ENCODE peak calls at places on chromosome 15, in six cellular contexts. One of them, this sample, is unnamed.

GRCh38 chr15:56817266-56817665 is 84.0 kb upstream of the ZNF280D start:
- DNase-seq in NT2/D1: peak; percentile 6
- DNase-seq in CD8-positive, alpha-beta T cell: no peak
- DNase-seq in adrenal gland: no peak
- DNase-seq in IMR-90: peak; percentile 65
- DNase-seq in H7: no peak
- DNase-seq in this sample: no peak

GRCh38 chr15:47206358-47206978 is 510.8 kb upstream of the SEMA6D start:
- DNase-seq in NT2/D1: no peak
- DNase-seq in CD8-positive, alpha-beta T cell: no peak
- DNase-seq in adrenal gland: no peak
- DNase-seq in IMR-90: no peak
- DNase-seq in H7: no peak
- DNase-seq in this sample: no peak

GRCh38 chr15:61827131-61827530 is 233.1 kb downstream of the VPS13C start:
- DNase-seq in NT2/D1: no peak
- DNase-seq in CD8-positive, alpha-beta T cell: no peak
- DNase-seq in adrenal gland: no peak
- DNase-seq in IMR-90: no peak
- DNase-seq in H7: no peak
- DNase-seq in this sample: no peak

GRCh38 chr15:64681424-64682024 is 93.9 kb downstream of the RBPMS2 start:
- DNase-seq in NT2/D1: peak; percentile 71
- DNase-seq in CD8-positive, alpha-beta T cell: no peak
- DNase-seq in adrenal gland: peak; percentile 50
- DNase-seq in IMR-90: peak; percentile 65
- DNase-seq in H7: peak; percentile 91
- DNase-seq in this sample: no peak

GRCh38 chr15:57566840-57567239 is 24.9 kb upstream of the MYZAP start:
- DNase-seq in NT2/D1: no peak
- DNase-seq in CD8-positive, alpha-beta T cell: no peak
- DNase-seq in adrenal gland: no peak
- DNase-seq in IMR-90: no peak
- DNase-seq in H7: no peak
- DNase-seq in this sample: no peak

GRCh38 chr15:55434989-55435825 is 26.9 kb downstream of the PIERCE2 start:
- DNase-seq in NT2/D1: peak; percentile 32
- DNase-seq in CD8-positive, alpha-beta T cell: no peak
- DNase-seq in adrenal gland: no peak
- DNase-seq in IMR-90: peak; percentile 64
- DNase-seq in H7: peak; percentile 28
- DNase-seq in this sample: peak; percentile 30

GRCh38 chr15:26767169-26767670 is 5.6 kb downstream of the GABRB3 start:
- DNase-seq in NT2/D1: peak; percentile 81
- DNase-seq in CD8-positive, alpha-beta T cell: no peak
- DNase-seq in adrenal gland: no peak
- DNase-seq in IMR-90: no peak
- DNase-seq in H7: peak; percentile 56
- DNase-seq in this sample: no peak

GRCh38 chr15:80512729-80513670 is 108.8 kb downstream of the ARNT2 start:
- DNase-seq in NT2/D1: no peak
- DNase-seq in CD8-positive, alpha-beta T cell: no peak
- DNase-seq in adrenal gland: no peak
- DNase-seq in IMR-90: no peak
- DNase-seq in H7: no peak
- DNase-seq in this sample: no peak

GRCh38 chr15:32029409-32029861 is 880 bp upstream of the CHRNA7 start:
- DNase-seq in NT2/D1: no peak
- DNase-seq in CD8-positive, alpha-beta T cell: no peak
- DNase-seq in adrenal gland: peak; percentile 25
- DNase-seq in IMR-90: no peak
- DNase-seq in H7: peak; percentile 68
- DNase-seq in this sample: no peak

GRCh38 chr15:64893481-64894394 is 18.0 kb upstream of the ANKDD1A start:
- DNase-seq in NT2/D1: peak; percentile 91
- DNase-seq in CD8-positive, alpha-beta T cell: peak; percentile 98
- DNase-seq in adrenal gland: peak; percentile 94
- DNase-seq in IMR-90: peak; percentile 93
- DNase-seq in H7: peak; percentile 99
- DNase-seq in this sample: peak; percentile 96

GRCh38 chr15:25435474-25436243 is 3.2 kb downstream of the UBE3A start:
- DNase-seq in NT2/D1: no peak
- DNase-seq in CD8-positive, alpha-beta T cell: no peak
- DNase-seq in adrenal gland: no peak
- DNase-seq in IMR-90: peak; percentile 24
- DNase-seq in H7: no peak
- DNase-seq in this sample: no peak

GRCh38 chr15:25439456-25439836 is 622 bp upstream of the UBE3A start:
- DNase-seq in NT2/D1: peak; percentile 2
- DNase-seq in CD8-positive, alpha-beta T cell: no peak
- DNase-seq in adrenal gland: no peak
- DNase-seq in IMR-90: peak; percentile 10
- DNase-seq in H7: no peak
- DNase-seq in this sample: no peak

GRCh38 chr15:25437751-25438600 is 848 bp downstream of the UBE3A start:
- DNase-seq in NT2/D1: peak; percentile 20
- DNase-seq in CD8-positive, alpha-beta T cell: peak; percentile 49
- DNase-seq in adrenal gland: peak; percentile 72
- DNase-seq in IMR-90: peak; percentile 40
- DNase-seq in H7: peak; percentile 74
- DNase-seq in this sample: peak; percentile 35

GRCh38 chr15:25438601-25439455 is at the start of gene UBE3A:
- DNase-seq in NT2/D1: peak; percentile 85
- DNase-seq in CD8-positive, alpha-beta T cell: peak; percentile 83
- DNase-seq in adrenal gland: peak; percentile 93
- DNase-seq in IMR-90: peak; percentile 91
- DNase-seq in H7: peak; percentile 93
- DNase-seq in this sample: peak; percentile 76

DNA sequence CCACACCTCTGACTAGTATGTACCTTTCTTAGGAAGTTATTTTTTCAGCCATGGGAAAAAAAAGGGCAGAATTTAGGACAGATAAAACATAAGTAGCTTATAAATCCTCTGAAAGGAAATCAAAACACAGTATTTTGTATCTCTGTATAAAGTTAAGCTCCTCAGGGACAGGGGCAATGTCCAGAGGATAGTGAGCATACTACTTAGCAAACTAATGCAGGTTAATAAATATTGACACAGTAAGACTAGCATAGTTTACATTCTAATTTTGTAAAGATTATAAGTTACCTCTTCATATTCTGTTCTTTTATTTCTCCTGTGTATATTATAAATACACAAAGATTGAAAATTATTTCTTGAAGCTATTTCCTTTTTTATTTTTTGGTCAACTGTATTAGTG is 2.1 kb downstream of the UBE3A start:
- DNase-seq in NT2/D1: no peak
- DNase-seq in CD8-positive, alpha-beta T cell: no peak
- DNase-seq in adrenal gland: no peak
- DNase-seq in IMR-90: no peak
- DNase-seq in H7: no peak
- DNase-seq in this sample: no peak
- H3K4me3 ChIP-seq in NT2/D1: peak overlapping the region; percentile 6
- H3K4me3 ChIP-seq in CD8-positive, alpha-beta T cell: no peak overlapping the region
- H3K4me3 ChIP-seq in adrenal gland: peak overlapping the region; percentile 75
- H3K4me3 ChIP-seq in IMR-90: no peak overlapping the region
- H3K4me3 ChIP-seq in H7: no peak overlapping the region
- H3K4me3 ChIP-seq in this sample: no peak overlapping the region

GRCh38 chr15:44195151-44195740 is at the start of gene FRMD5:
- DNase-seq in NT2/D1: peak; percentile 84
- DNase-seq in CD8-positive, alpha-beta T cell: peak; percentile 84
- DNase-seq in adrenal gland: peak; percentile 94
- DNase-seq in IMR-90: peak; percentile 95
- DNase-seq in H7: peak; percentile 98
- DNase-seq in this sample: peak; percentile 85

GRCh38 chr15:44199393-44199792 is 4.3 kb upstream of the FRMD5 start:
- DNase-seq in NT2/D1: no peak
- DNase-seq in CD8-positive, alpha-beta T cell: no peak
- DNase-seq in adrenal gland: no peak
- DNase-seq in IMR-90: no peak
- DNase-seq in H7: no peak
- DNase-seq in this sample: no peak

GRCh38 chr15:44188810-44189209 is 6.3 kb downstream of the FRMD5 start:
- DNase-seq in NT2/D1: no peak
- DNase-seq in CD8-positive, alpha-beta T cell: no peak
- DNase-seq in adrenal gland: no peak
- DNase-seq in IMR-90: no peak
- DNase-seq in H7: no peak
- DNase-seq in this sample: no peak

GRCh38 chr15:44194397-44195150 is 497 bp downstream of the FRMD5 start:
- DNase-seq in NT2/D1: no peak
- DNase-seq in CD8-positive, alpha-beta T cell: peak; percentile 52
- DNase-seq in adrenal gland: peak; percentile 69
- DNase-seq in IMR-90: peak; percentile 85
- DNase-seq in H7: no peak
- DNase-seq in this sample: peak; percentile 33

DNA sequence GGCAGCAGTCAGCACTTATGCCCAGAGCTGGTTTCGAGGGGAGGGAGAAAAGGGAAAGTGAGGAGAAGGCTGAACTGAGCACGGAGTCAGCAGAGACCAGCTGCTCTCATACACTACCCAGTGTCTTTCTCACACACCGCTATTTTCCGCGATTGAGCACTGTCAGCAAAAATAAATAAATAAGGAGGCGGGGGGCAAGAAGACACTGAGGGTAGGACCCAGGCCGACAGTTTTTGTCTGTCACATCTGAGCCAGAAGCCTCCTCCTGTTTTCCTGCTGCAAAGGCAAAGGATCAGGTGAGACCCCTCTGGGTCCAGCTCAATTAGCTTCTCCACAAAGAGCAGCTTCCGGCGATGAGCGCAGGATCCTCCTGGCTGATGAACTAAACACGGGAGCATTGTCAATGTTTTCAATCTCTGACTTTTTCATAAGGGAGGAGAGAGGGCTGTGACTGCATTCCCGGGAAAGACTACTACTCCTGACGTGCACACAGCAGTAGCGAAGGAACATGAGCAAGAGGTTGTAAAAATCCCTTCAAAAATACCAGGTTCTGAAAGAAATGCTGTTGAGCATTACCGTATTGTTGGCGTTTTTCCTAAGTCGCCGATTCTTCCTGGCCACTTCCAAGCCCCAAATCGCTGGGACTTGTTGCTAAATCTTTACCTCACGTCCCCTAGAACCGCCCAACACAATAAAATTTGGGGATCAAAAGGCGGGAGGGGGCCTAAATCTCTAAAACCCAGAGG is 1.2 kb downstream of the FRMD5 start:
- DNase-seq in NT2/D1: no peak
- DNase-seq in CD8-positive, alpha-beta T cell: no peak
- DNase-seq in adrenal gland: peak; percentile 33
- DNase-seq in IMR-90: peak; percentile 55
- DNase-seq in H7: peak; percentile 53
- DNase-seq in this sample: peak; percentile 3
- H3K4me3 ChIP-seq in NT2/D1: peak overlapping the region; percentile 54
- H3K4me3 ChIP-seq in CD8-positive, alpha-beta T cell: peak overlapping the region; percentile 76
- H3K4me3 ChIP-seq in adrenal gland: peak overlapping the region; percentile 66
- H3K4me3 ChIP-seq in IMR-90: peak overlapping the region; percentile 65
- H3K4me3 ChIP-seq in H7: peak overlapping the region; percentile 67
- H3K4me3 ChIP-seq in this sample: peak overlapping the region; percentile 21

DNA sequence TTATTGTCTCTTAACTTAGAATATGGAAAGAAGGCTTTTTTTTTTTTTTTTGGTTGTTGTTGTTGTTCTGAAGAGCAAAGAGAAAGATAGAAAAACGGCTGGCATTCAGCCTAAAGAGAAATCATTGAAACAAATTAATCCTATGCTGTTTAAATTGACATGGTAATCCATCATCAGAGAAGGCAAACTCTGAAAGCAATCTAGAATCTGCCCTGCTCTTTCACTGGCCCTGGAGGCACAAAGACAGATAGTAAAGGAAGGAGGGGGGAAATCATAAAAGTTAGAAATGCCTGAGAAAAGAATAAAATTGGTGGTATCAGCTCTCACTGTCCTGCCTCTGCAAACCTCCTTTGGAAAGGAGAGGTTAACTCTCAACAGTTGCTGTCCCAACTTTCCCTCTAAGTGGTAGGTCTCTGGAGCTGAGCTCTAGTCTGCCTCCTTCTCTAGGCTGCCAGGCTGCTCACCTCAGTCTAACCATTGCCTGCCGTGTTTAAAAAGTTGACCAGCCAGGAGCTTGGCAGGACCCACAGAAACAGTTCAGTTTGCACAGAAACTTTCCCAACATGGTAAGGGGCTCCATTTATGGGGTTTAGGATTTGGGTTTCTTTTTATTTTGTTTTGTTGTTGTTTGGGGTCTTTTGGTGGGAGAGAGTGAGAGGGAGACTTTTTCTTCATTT is 13.4 kb upstream of the NR2F2 start:
- DNase-seq in NT2/D1: no peak
- DNase-seq in CD8-positive, alpha-beta T cell: no peak
- DNase-seq in adrenal gland: no peak
- DNase-seq in IMR-90: no peak
- DNase-seq in H7: no peak
- DNase-seq in this sample: no peak
- H3K4me3 ChIP-seq in NT2/D1: no peak overlapping the region
- H3K4me3 ChIP-seq in CD8-positive, alpha-beta T cell: no peak overlapping the region
- H3K4me3 ChIP-seq in adrenal gland: peak overlapping the region; percentile 15
- H3K4me3 ChIP-seq in IMR-90: no peak overlapping the region
- H3K4me3 ChIP-seq in H7: no peak overlapping the region
- H3K4me3 ChIP-seq in this sample: no peak overlapping the region

GRCh38 chr15:83462953-83463433 is 15.9 kb downstream of the SH3GL3 start:
- DNase-seq in NT2/D1: no peak
- DNase-seq in CD8-positive, alpha-beta T cell: no peak
- DNase-seq in adrenal gland: no peak
- DNase-seq in IMR-90: no peak
- DNase-seq in H7: no peak
- DNase-seq in this sample: no peak

GRCh38 chr15:83458396-83458795 is 11.3 kb downstream of the SH3GL3 start:
- DNase-seq in NT2/D1: no peak
- DNase-seq in CD8-positive, alpha-beta T cell: no peak
- DNase-seq in adrenal gland: no peak
- DNase-seq in IMR-90: no peak
- DNase-seq in H7: no peak
- DNase-seq in this sample: no peak

GRCh38 chr15:83462026-83462425 is 14.9 kb downstream of the SH3GL3 start:
- DNase-seq in NT2/D1: no peak
- DNase-seq in CD8-positive, alpha-beta T cell: no peak
- DNase-seq in adrenal gland: no peak
- DNase-seq in IMR-90: no peak
- DNase-seq in H7: no peak
- DNase-seq in this sample: no peak

GRCh38 chr15:83457149-83457548 is 10.0 kb downstream of the SH3GL3 start:
- DNase-seq in NT2/D1: no peak
- DNase-seq in CD8-positive, alpha-beta T cell: no peak
- DNase-seq in adrenal gland: no peak
- DNase-seq in IMR-90: no peak
- DNase-seq in H7: no peak
- DNase-seq in this sample: no peak
- H3K4me3 ChIP-seq in NT2/D1: no peak overlapping the region
- H3K4me3 ChIP-seq in CD8-positive, alpha-beta T cell: no peak overlapping the region
- H3K4me3 ChIP-seq in adrenal gland: no peak overlapping the region
- H3K4me3 ChIP-seq in IMR-90: no peak overlapping the region
- H3K4me3 ChIP-seq in H7: no peak overlapping the region
- H3K4me3 ChIP-seq in this sample: no peak overlapping the region